ENCODE peak calls at places on chromosomes 12 and 14, in six cellular contexts. U, P, J, N, X and L are unnamed samples.

GRCh38 chr14:89369656-89370055 is 47.4 kb downstream of the FOXN3 start:
- DNase-seq in X (no peak), J (no peak), P (no peak), U (no peak), N (no peak), L (no peak)

GRCh38 chr12:26791328-26791791 is 41.6 kb downstream of the ITPR2 start:
- DNase-seq in U (no peak), P (no peak), J (peak; percentile 31), N (peak; percentile 58), X (no peak), L (no peak)

GRCh38 chr12:119796292-119796691 is 80.8 kb downstream of the CIT start:
- DNase-seq in X (no peak), P (no peak), U (no peak), N (no peak), J (no peak), L (no peak)

GRCh38 chr12:65497645-65498044 is 219.2 kb downstream of the MSRB3 start:
- DNase-seq in J (peak; percentile 29), X (no peak), P (no peak), N (no peak), U (no peak), L (no peak)

GRCh38 chr12:27545666-27546065 is 21.7 kb downstream of the PPFIBP1 start:
- DNase-seq in P (no peak), N (no peak), X (no peak), U (no peak), J (no peak), L (no peak)

GRCh38 chr14:76720382-76720813 is 40.9 kb upstream of the VASH1 start:
- DNase-seq in N (peak; percentile 36), P (peak; percentile 57), J (peak; percentile 91), X (peak; percentile 42), U (no peak), L (peak; percentile 45)

GRCh38 chr14:99734406-99735051 is 50.4 kb downstream of the CYP46A1 start:
- DNase-seq in U (peak; percentile 90), X (peak; percentile 56), P (no peak), N (no peak), J (no peak), L (no peak)

GRCh38 chr14:22753586-22753985 is 12.9 kb upstream of the OXA1L start:
- DNase-seq in N (no peak), P (no peak), X (no peak), U (no peak), J (peak; percentile 25), L (no peak)

GRCh38 chr14:65302571-65303184 is 109.9 kb upstream of the FUT8 start:
- DNase-seq in N (no peak), P (no peak), U (no peak), J (no peak), X (peak; percentile 58), L (no peak)

GRCh38 chr12:98424726-98425401 is 90.5 kb upstream of the TMPO start:
- DNase-seq in N (peak; percentile 87), J (peak; percentile 58), U (no peak), X (peak; percentile 40), P (peak; percentile 37), L (peak; percentile 63)

GRCh38 chr14:75831455-75831854 is 150.3 kb downstream of the TGFB3 start:
- DNase-seq in J (peak; percentile 90), P (no peak), U (no peak), N (peak; percentile 81), X (peak; percentile 84), L (peak; percentile 54)

GRCh38 chr12:99390707-99391106 is 256.8 kb upstream of the GARIN6 start:
- DNase-seq in J (no peak), U (peak; percentile 61), N (no peak), X (no peak), P (no peak), L (no peak)

GRCh38 chr12:120007272-120007671 is 18.2 kb downstream of the BICDL1 start:
- DNase-seq in P (no peak), X (no peak), J (no peak), N (no peak), U (no peak), L (no peak)

GRCh38 chr12:18703916-18704315 is 33.9 kb downstream of the PLCZ1 start:
- DNase-seq in U (no peak), X (no peak), N (peak; percentile 21), J (no peak), P (no peak), L (no peak)

GRCh38 chr14:54673193-54674121 is 106.5 kb downstream of the SAMD4A start:
- DNase-seq in X (no peak), U (no peak), N (peak; percentile 49), J (no peak), P (no peak), L (no peak)

GRCh38 chr14:36518586-36519430 is 1.2 kb downstream of the NKX2-1 start:
- DNase-seq in P (no peak), X (peak; percentile 47), U (no peak), N (no peak), J (no peak), L (peak; percentile 13)

GRCh38 chr14:75879031-75879430 is 102.8 kb downstream of the TGFB3 start:
- DNase-seq in J (peak; percentile 72), P (no peak), N (peak; percentile 91), X (no peak), U (no peak), L (no peak)

GRCh38 chr12:106633451-106633823 is 50.6 kb downstream of the RFX4 start:
- DNase-seq in U (no peak), X (no peak), N (peak; percentile 33), J (no peak), P (no peak), L (no peak)

GRCh38 chr12:39643052-39643451 is 23.4 kb upstream of the ABCD2 start:
- DNase-seq in N (no peak), U (no peak), P (no peak), J (no peak), X (no peak), L (no peak)

GRCh38 chr12:27785882-27786570 is 6.0 kb upstream of the MANSC4 start:
- DNase-seq in X (peak; percentile 23), P (no peak), U (no peak), J (peak; percentile 15), N (peak; percentile 40), L (peak; percentile 21)

GRCh38 chr14:32998433-32998832 is 59.8 kb downstream of the NPAS3 start:
- DNase-seq in N (peak; percentile 35), X (peak; percentile 12), P (no peak), U (no peak), J (peak; percentile 20), L (peak; percentile 16)

GRCh38 chr14:52286659-52287649 is 19.5 kb downstream of the PTGDR start:
- DNase-seq in N (peak; percentile 53), P (no peak), X (no peak), U (no peak), J (no peak), L (no peak)

GRCh38 chr14:37142835-37143499 is 29.4 kb downstream of the SLC25A21 start:
- DNase-seq in U (no peak), J (peak; percentile 94), P (no peak), X (no peak), N (peak; percentile 11), L (peak; percentile 31)

GRCh38 chr12:3897400-3897910 is 24.3 kb upstream of the PARP11 start:
- DNase-seq in P (no peak), U (no peak), X (no peak), N (no peak), J (no peak), L (no peak)

GRCh38 chr12:121713257-121714155 is 954 bp downstream of the TMEM120B start:
- DNase-seq in P (no peak), N (peak; percentile 62), J (peak; percentile 40), U (no peak), X (no peak), L (no peak)

GRCh38 chr12:132502149-132502881 is 12.4 kb downstream of the FBRSL1 start:
- DNase-seq in P (no peak), N (no peak), U (no peak), J (no peak), X (no peak), L (no peak)

GRCh38 chr14:81302613-81303012 is 81.9 kb upstream of the GTF2A1 start:
- DNase-seq in X (peak; percentile 36), N (no peak), J (no peak), P (no peak), U (no peak), L (no peak)

GRCh38 chr14:71739273-71739990 is 192.8 kb upstream of the RGS6 start:
- DNase-seq in J (no peak), X (no peak), N (peak; percentile 21), P (no peak), U (no peak), L (no peak)

GRCh38 chr12:108633534-108634224 is at the start of gene SELPLG:
- DNase-seq in J (no peak), X (no peak), U (no peak), P (peak; percentile 75), N (no peak), L (no peak)

GRCh38 chr14:77844802-77845201 is 44.9 kb downstream of the ADCK1 start:
- DNase-seq in X (no peak), J (no peak), U (no peak), N (no peak), P (no peak), L (no peak)